ENCODE peak calls at places on chromosomes 2 and 18, in four cellular contexts. K is hypothalamus; S is activated T-helper 9 cell treated with anti-CD3 and anti-CD28 coated beads, Interleukin-2, amount 50 U/mL, for 16 hours; Y is left cardiac atrium. C is an unnamed sample.

GRCh38 chr2:232537499-232537898 is 2.0 kb upstream of the CHRNG start:
- DNase-seq in K (no peak), S (no peak), Y (no peak), C (no peak)

GRCh38 chr2:14401838-14402237 is 230.7 kb upstream of the LRATD1 start:
- DNase-seq in K (no peak), S (no peak), Y (no peak), C (no peak)

GRCh38 chr2:65045651-65046050 is 10.6 kb upstream of the CEP68 start:
- DNase-seq in K (no peak), S (no peak), Y (no peak), C (no peak)

GRCh38 chr2:15313657-15314056 is 247.5 kb downstream of the NBAS start:
- DNase-seq in K (no peak), S (no peak), Y (no peak), C (no peak)

GRCh38 chr18:22032392-22032961 is 136.9 kb upstream of the GATA6 start:
- DNase-seq in K (no peak), S (no peak), Y (no peak), C (no peak)

GRCh38 chr18:47036298-47036874 is 965 bp upstream of the ELOA2 start:
- DNase-seq in K (no peak), S (no peak), Y (no peak), C (no peak)

GRCh38 chr2:26088038-26088643 is 54.3 kb downstream of the RAB10 start:
- DNase-seq in K (no peak), S (no peak), Y (no peak), C (no peak)

GRCh38 chr18:57431512-57432080 is 3.6 kb upstream of the ONECUT2 start:
- DNase-seq in K (no peak), S (no peak), Y (no peak), C (no peak)

GRCh38 chr2:220006152-220006551 is 378.7 kb downstream of the SLC4A3 start:
- DNase-seq in K (no peak), S (no peak), Y (no peak), C (no peak)

GRCh38 chr2:3728104-3729054 is 25.0 kb downstream of the DCDC2C start:
- DNase-seq in K (no peak), S (no peak), Y (no peak), C (no peak)

GRCh38 chr18:2173464-2173863 is 397.8 kb downstream of the METTL4 start:
- DNase-seq in K (no peak), S (no peak), Y (peak), C (no peak)

GRCh38 chr2:74584088-74584645 is 29.6 kb downstream of the DOK1 start:
- DNase-seq in K (no peak), S (no peak), Y (no peak), C (no peak)